ENCODE peak calls at places on chromosomes 3 and 15, in four cellular contexts. P, Z, I and J are unnamed samples.

GRCh38 chr3:59133350-59133749 is 83.5 kb upstream of the CFAP20DC start:
- DNase-seq in P (peak; percentile 59), Z (no peak), I (no peak), J (no peak)

GRCh38 chr3:119630119-119630518 is 30.3 kb downstream of the POPDC2 start:
- DNase-seq in P (no peak), Z (no peak), I (no peak), J (no peak)

GRCh38 chr3:143991713-143992112 is 20.1 kb downstream of the DIPK2A start:
- DNase-seq in P (no peak), Z (no peak), I (no peak), J (no peak)

GRCh38 chr15:60000113-60000823 is 3.8 kb upstream of the FOXB1 start:
- DNase-seq in P (no peak), Z (no peak), I (no peak), J (no peak)

GRCh38 chr3:17500618-17501017 is 241.8 kb downstream of the TBC1D5 start:
- DNase-seq in P (peak; percentile 20), Z (no peak), I (no peak), J (no peak)

GRCh38 chr3:23496165-23496564 is 293.0 kb downstream of the UBE2E2 start:
- DNase-seq in P (no peak), Z (no peak), I (no peak), J (no peak)

GRCh38 chr3:100602506-100603444 is 6.6 kb upstream of the ADGRG7 start:
- DNase-seq in P (peak; percentile 26), Z (no peak), I (no peak), J (no peak)

GRCh38 chr3:11447584-11448200 is 175.5 kb downstream of the ATG7 start:
- DNase-seq in P (no peak), Z (no peak), I (no peak), J (no peak)

GRCh38 chr3:122714269-122714668 is 33.6 kb downstream of the PARP14 start:
- DNase-seq in P (peak; percentile 2), Z (no peak), I (no peak), J (no peak)

GRCh38 chr3:196666001-196666867 is 26.7 kb downstream of the NRROS start:
- DNase-seq in P (peak; percentile 82), Z (no peak), I (no peak), J (peak; percentile 86)

GRCh38 chr3:14234197-14235002 is 55.8 kb downstream of the LSM3 start:
- DNase-seq in P (peak; percentile 61), Z (peak; percentile 46), I (peak; percentile 61), J (no peak)

GRCh38 chr3:50156549-50156948 is 1.4 kb downstream of the SEMA3F start:
- DNase-seq in P (no peak), Z (no peak), I (no peak), J (no peak)
- H3K4me3 ChIP-seq in P (peak overlapping the region; percentile 59), Z (no peak overlapping the region), I (peak overlapping the region; percentile 59), J (peak overlapping the region; percentile 58)

GRCh38 chr3:139354661-139355060 is 10.8 kb downstream of the MRPS22 start:
- DNase-seq in P (no peak), Z (no peak), I (no peak), J (no peak)
- H3K9me3 ChIP-seq in P (no peaks in the 10 kb centered on the region), Z (no peaks in the 10 kb centered on the region), I (no peaks in the 10 kb centered on the region), J (no peaks in the 10 kb centered on the region)

GRCh38 chr15:75029378-75030022 is 6.1 kb downstream of the PPCDC start:
- DNase-seq in P (peak; percentile 95), Z (peak; percentile 95), I (peak; percentile 93), J (peak; percentile 86)
- H3K36me3 ChIP-seq in P (no peaks in the 10 kb centered on the region), Z (no peaks in the 10 kb centered on the region), I (no peaks in the 10 kb centered on the region), J (peaks cover 18% of the 10 kb centered on the region)

GRCh38 chr3:112302061-112302830 is 8.2 kb upstream of the SLC9C1 start:
- DNase-seq in P (no peak), Z (no peak), I (no peak), J (no peak)

GRCh38 chr3:112306825-112307224 is 12.8 kb upstream of the SLC9C1 start:
- DNase-seq in P (no peak), Z (no peak), I (no peak), J (no peak)

GRCh38 chr3:112304611-112305010 is 10.6 kb upstream of the SLC9C1 start:
- DNase-seq in P (peak; percentile 49), Z (no peak), I (no peak), J (no peak)

GRCh38 chr3:112302881-112303761 is 9.1 kb upstream of the SLC9C1 start:
- DNase-seq in P (peak; percentile 24), Z (no peak), I (no peak), J (no peak)

GRCh38 chr3:112303811-112304325 is 9.9 kb upstream of the SLC9C1 start:
- DNase-seq in P (peak; percentile 42), Z (no peak), I (no peak), J (no peak)
- H3K4me3 ChIP-seq in P (peak overlapping the region; percentile 72), Z (no peak overlapping the region), I (peak overlapping the region; percentile 51), J (peak overlapping the region; percentile 11)

DNA sequence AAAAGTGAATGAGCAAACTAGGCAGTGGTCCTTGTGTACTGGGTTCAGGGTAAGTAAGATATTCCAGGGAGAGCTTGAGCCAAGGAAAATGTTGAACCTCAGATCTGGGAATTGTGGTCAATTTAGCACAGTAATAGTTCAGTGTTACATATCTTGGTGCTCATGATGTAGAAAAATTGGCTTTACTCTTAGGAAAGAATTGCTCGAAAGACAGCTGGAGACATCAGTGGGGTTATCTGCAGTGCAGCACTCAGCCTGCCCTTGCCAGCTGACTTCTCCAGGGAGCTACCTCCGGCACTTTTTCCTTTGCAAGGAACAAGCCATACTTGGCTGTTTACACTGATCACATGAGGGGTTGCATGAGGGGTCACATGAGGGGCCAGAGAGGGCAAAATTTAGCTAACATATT is 92.2 kb downstream of the COL6A6 start:
- DNase-seq in P (no peak), Z (peak; percentile 35), I (peak; percentile 48), J (no peak)
- H3K9me3 ChIP-seq in P (peaks cover 5% of the 10 kb centered on the region), Z (no peaks in the 10 kb centered on the region), I (no peaks in the 10 kb centered on the region), J (peaks cover 9% of the 10 kb centered on the region)

DNA sequence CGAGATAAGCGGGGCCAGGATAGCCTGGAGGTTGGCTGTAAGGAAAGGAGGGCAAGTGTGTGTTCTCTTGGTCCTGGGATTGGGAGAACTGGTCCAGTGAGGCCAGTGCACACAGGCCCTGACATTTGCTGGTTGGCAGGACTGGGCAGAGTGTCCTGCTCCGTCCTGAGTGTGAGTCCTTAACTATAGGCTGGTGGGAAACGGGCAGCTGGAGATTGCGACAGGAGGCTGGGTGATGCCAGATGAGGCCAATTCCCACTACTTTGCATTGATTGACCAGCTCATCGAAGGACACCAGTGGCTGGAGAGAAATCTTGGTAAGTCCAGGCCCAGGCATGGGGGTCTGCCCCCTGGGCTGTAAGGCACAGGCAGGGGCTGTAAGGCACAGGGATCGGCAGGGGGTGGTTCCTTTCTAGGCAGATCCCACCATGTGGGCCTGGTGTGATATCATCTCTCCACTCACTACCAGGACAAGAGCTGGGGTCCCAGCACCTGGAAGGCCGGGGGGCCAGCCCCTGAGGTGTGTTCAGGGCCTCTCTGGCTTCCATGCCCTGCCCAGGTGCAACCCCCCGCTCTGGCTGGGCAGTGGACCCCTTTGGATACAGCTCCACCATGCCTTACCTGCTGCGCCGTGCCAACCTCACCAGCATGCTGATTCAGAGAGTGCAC is 3.2 kb downstream of the MAN2A2 start:
- DNase-seq in P (no peak), Z (no peak), I (no peak), J (no peak)
- H3K36me3 ChIP-seq in P (no peaks in the 10 kb centered on the region), Z (no peaks in the 10 kb centered on the region), I (peaks cover 34% of the 10 kb centered on the region), J (peaks cover 47% of the 10 kb centered on the region)

DNA sequence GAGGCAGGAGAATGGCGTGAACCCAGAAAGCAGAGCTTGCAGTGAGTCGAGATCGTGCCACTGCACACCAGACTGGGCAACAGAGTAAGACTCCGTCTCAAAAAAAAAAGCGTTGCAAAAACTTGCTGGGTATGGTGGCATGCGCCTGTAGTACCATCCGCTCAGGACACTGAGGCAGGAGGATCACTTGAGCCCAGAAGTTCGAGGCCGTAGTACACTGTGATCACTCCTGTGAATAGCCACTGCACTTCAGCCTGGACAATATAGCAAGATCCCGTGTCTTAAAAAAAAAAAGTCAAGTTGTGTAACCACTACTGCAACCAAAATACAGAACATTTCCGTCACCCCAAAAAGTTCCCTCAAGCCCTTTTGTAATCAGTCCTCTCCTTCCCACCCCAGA is 1.5 kb downstream of the ARPC4 start:
- DNase-seq in P (no peak), Z (no peak), I (no peak), J (no peak)
- H3K4me3 ChIP-seq in P (peak overlapping the region; percentile 99), Z (no peak overlapping the region), I (no peak overlapping the region), J (no peak overlapping the region)